ENCODE peak calls at places on chromosomes 4 and X, in six cellular contexts. E, O, Y, V, J and Z are unnamed samples.

GRCh38 chr4:176981074-176981473 is 188.4 kb upstream of the VEGFC start:
- DNase-seq in E (no peak), O (no peak), Y (no peak), V (no peak), J (no peak), Z (no peak)

GRCh38 chrX:120419465-120419864 is 49.6 kb downstream of the LAMP2 start:
- DNase-seq in E (no peak), O (no peak), Y (no peak), V (no peak), J (no peak), Z (no peak)

GRCh38 chrX:46366597-46367207 is 178.5 kb downstream of the ZNF674 start:
- DNase-seq in E (no peak), O (no peak), Y (no peak), V (no peak), J (no peak), Z (no peak)

GRCh38 chr4:73620115-73620792 is at the start of gene RASSF6:
- DNase-seq in E (peak; percentile 61), O (no peak), Y (no peak), V (peak; percentile 57), J (no peak), Z (no peak)

GRCh38 chrX:54479471-54480122 is 16.4 kb downstream of the FGD1 start:
- DNase-seq in E (no peak), O (no peak), Y (no peak), V (no peak), J (no peak), Z (no peak)

GRCh38 chr4:52312722-52313121 is 261.6 kb downstream of the SPATA18 start:
- DNase-seq in E (no peak), O (no peak), Y (no peak), V (peak; percentile 10), J (no peak), Z (no peak)

GRCh38 chr4:40576651-40577480 is 52.8 kb downstream of the RBM47 start:
- DNase-seq in E (peak; percentile 48), O (peak; percentile 98), Y (no peak), V (no peak), J (no peak), Z (no peak)

GRCh38 chrX:9153299-9153698 is 119.4 kb upstream of the FAM9B start:
- DNase-seq in E (no peak), O (no peak), Y (no peak), V (no peak), J (no peak), Z (no peak)

GRCh38 chrX:100615015-100615414 is 21.6 kb downstream of the TSPAN6 start:
- DNase-seq in E (peak; percentile 6), O (peak; percentile 57), Y (peak; percentile 37), V (no peak), J (no peak), Z (no peak)

GRCh38 chrX:15202458-15203177 is 67.3 kb downstream of the ASB9 start:
- DNase-seq in E (no peak), O (no peak), Y (no peak), V (no peak), J (no peak), Z (no peak)

GRCh38 chr4:94669672-94670664 is 87.8 kb upstream of the BMPR1B start:
- DNase-seq in E (no peak), O (no peak), Y (no peak), V (no peak), J (no peak), Z (no peak)

GRCh38 chr4:24583451-24584174 is 741 bp downstream of the DHX15 start:
- DNase-seq in E (peak; percentile 76), O (peak; percentile 47), Y (peak; percentile 81), V (peak; percentile 3), J (peak; percentile 27), Z (peak; percentile 29)

GRCh38 chr4:10458190-10458589 is 964 bp upstream of the ZNF518B start:
- DNase-seq in E (peak; percentile 71), O (no peak), Y (no peak), V (no peak), J (no peak), Z (no peak)

GRCh38 chr4:128386761-128387599 is 99.4 kb upstream of the PGRMC2 start:
- DNase-seq in E (peak; percentile 67), O (no peak), Y (peak; percentile 67), V (no peak), J (no peak), Z (no peak)

GRCh38 chr4:37478151-37478550 is 208.0 kb downstream of the RELL1 start:
- DNase-seq in E (no peak), O (no peak), Y (no peak), V (no peak), J (no peak), Z (no peak)

GRCh38 chrX:102892103-102892502 is 45.0 kb upstream of the RAB40AL start:
- DNase-seq in E (no peak), O (no peak), Y (no peak), V (no peak), J (no peak), Z (no peak)

GRCh38 chr4:171142639-171143038 is 670.6 kb upstream of the GALNTL6 start:
- DNase-seq in E (no peak), O (no peak), Y (no peak), V (no peak), J (no peak), Z (no peak)

GRCh38 chr4:2684486-2684885 is 71.7 kb downstream of the TNIP2 start:
- DNase-seq in E (no peak), O (no peak), Y (no peak), V (no peak), J (no peak), Z (no peak)

GRCh38 chr4:677431-678293 is 3.3 kb downstream of the MYL5 start:
- DNase-seq in E (no peak), O (peak; percentile 37), Y (no peak), V (no peak), J (no peak), Z (no peak)

GRCh38 chrX:143634373-143634685 is 1.6 kb downstream of the SLITRK4 start:
- DNase-seq in E (no peak), O (no peak), Y (no peak), V (no peak), J (no peak), Z (no peak)

GRCh38 chrX:72061091-72061490 is 70.6 kb downstream of the RTL5 start:
- DNase-seq in E (no peak), O (no peak), Y (no peak), V (no peak), J (no peak), Z (no peak)

GRCh38 chr4:151455212-151455611 is 46.2 kb downstream of the FHIP1A start:
- DNase-seq in E (no peak), O (no peak), Y (no peak), V (no peak), J (no peak), Z (no peak)

DNA sequence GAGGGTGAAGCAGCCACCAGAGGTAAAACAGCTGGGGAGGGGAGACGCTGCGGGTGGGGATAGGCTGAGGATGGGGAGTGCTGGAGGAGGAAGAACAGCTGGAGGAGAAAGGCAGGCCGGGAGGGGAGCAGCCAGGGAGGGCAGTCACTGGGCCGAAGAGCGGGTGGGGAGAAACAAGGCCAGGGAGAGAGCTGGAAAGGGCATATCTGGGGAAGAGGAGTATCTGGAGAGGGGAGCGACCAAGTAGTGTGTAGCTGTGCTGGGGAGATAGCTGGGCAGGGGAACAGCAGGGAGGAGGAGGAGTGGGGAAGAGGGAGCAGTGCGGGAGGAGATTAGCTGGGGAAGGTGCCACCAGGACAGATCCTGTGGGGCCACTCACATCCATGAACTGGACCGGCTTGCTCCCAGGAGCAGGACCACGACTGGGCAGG is 2.7 kb downstream of the SLC38A5 start:
- DNase-seq in E (peak; percentile 76), O (no peak), Y (no peak), V (no peak), J (no peak), Z (no peak)
- TF ChIP-seq TAF1 in E (no peak), O (no peak), Y (no peak), V (no peak), J (no peak), Z (no peak)

GRCh38 chr4:152981842-152982241 is 45.7 kb downstream of the FHDC1 start:
- DNase-seq in E (no peak), O (no peak), Y (no peak), V (no peak), J (no peak), Z (no peak)

GRCh38 chr4:152979731-152980330 is 43.7 kb downstream of the FHDC1 start:
- DNase-seq in E (no peak), O (no peak), Y (no peak), V (no peak), J (no peak), Z (no peak)

GRCh38 chr4:152983774-152984411 is 47.8 kb downstream of the FHDC1 start:
- DNase-seq in E (no peak), O (no peak), Y (no peak), V (no peak), J (no peak), Z (no peak)

GRCh38 chr4:152983221-152983620 is 47.1 kb downstream of the FHDC1 start:
- DNase-seq in E (peak; percentile 18), O (no peak), Y (no peak), V (no peak), J (no peak), Z (no peak)

GRCh38 chr4:152981278-152981677 is 45.2 kb downstream of the FHDC1 start:
- DNase-seq in E (no peak), O (no peak), Y (no peak), V (no peak), J (no peak), Z (no peak)
- TF ChIP-seq TAF1 in E (no peak), O (no peak), Y (no peak), V (no peak), J (no peak), Z (no peak)

DNA sequence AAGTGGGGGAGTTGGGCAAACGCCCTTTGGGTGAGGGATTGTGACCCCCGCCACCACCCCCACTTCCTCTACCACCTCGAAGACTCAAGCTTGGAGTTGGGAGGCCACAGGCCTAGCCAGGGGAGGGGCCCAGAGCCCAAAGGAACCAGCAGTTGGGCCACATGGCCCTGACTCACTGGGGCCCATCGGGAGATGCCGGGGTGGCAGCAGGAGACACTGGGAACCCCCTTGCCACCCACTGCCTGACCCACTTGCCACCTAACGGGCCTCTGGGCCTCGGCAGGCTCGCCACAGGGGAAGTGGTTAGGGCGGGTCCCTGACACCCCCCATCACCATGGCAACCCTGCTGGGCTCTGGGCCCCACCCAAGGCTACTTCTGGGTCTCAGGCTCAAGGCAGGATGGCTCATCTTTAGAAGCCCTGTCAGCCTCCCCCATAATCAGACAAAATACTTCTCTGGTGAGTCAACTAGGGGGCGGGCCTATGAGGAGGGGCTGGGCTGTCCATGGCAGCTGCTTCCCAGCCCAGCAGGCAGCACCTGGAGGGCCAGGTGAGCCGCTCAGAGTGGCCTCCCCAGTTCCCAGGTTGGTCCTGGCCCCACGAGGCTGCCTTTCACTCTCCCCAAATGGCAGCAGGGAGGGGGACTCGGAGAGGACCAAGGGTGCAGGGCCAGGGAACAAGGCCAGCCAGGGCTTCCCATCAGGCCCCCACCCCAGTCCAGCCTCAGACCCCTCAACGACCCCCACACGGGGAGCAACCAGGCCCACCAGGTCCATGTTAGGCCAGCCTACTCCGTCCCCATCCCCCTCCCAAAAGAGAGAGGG is 5.6 kb downstream of the FLNA start:
- DNase-seq in E (peak; percentile 94), O (peak; percentile 66), Y (no peak), V (no peak), J (no peak), Z (peak; percentile 51)
- TF ChIP-seq TAF1 in E (peak; percentile 31), O (no peak), Y (no peak), V (peak; percentile 38), J (no peak), Z (no peak)

DNA sequence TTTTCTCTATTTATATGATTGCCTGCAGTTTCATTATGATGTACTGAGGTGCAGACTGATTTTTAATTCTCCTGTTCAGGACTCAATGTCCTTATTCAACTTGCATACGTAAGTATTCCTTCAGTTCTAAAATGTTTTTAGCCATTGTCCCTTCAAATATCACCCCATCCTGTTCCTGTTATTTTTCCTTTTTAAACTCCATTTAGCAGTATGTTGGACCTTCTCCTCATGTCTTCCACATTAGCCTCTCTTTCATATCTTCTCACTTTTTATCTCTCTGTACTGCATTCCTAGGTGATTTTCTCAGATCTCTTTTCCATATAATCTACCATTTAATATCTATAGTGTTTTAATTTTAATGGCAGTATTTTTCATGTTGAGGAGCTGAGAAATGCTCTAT is 317.7 kb downstream of the NR3C2 start:
- DNase-seq in E (no peak), O (no peak), Y (no peak), V (no peak), J (no peak), Z (no peak)
- TF ChIP-seq TAF1 in E (no peak), O (no peak), Y (no peak), V (no peak), J (no peak), Z (no peak)